ENCODE peak calls at places on chromosomes 5 and 9, in seven cellular contexts. One of them, this sample, is unnamed.

GRCh38 chr5:124252094-124252750 is 494.2 kb downstream of the ZNF608 start:
- DNase-seq in C1 segment of cervical spinal cord: no peak
- DNase-seq in epithelial cell of esophagus: no peak
- DNase-seq in HuH-7: no peak
- DNase-seq in NCI-H748 treated with DMSO at 0.1 percent for 48 hours: peak
- DNase-seq in WERI-Rb-1: no peak
- DNase-seq in central memory CD4-positive, alpha-beta T cell: no peak
- DNase-seq in this sample: no peak

GRCh38 chr5:141172381-141173204 is at the start of gene PCDHB7:
- DNase-seq in NCI-H748 treated with DMSO at 0.1 percent for 48 hours: peak
- DNase-seq in central memory CD4-positive, alpha-beta T cell: no peak
- DNase-seq in WERI-Rb-1: peak
- DNase-seq in epithelial cell of esophagus: peak
- DNase-seq in C1 segment of cervical spinal cord: no peak
- DNase-seq in HuH-7: peak
- DNase-seq in this sample: no peak

GRCh38 chr9:91035825-91036208 is 234.2 kb downstream of the SYK start:
- DNase-seq in epithelial cell of esophagus: peak
- DNase-seq in WERI-Rb-1: no peak
- DNase-seq in central memory CD4-positive, alpha-beta T cell: no peak
- DNase-seq in HuH-7: no peak
- DNase-seq in NCI-H748 treated with DMSO at 0.1 percent for 48 hours: no peak
- DNase-seq in C1 segment of cervical spinal cord: no peak
- DNase-seq in this sample: peak

GRCh38 chr9:83422512-83422911 is 115.7 kb downstream of the FRMD3 start:
- DNase-seq in HuH-7: no peak
- DNase-seq in NCI-H748 treated with DMSO at 0.1 percent for 48 hours: no peak
- DNase-seq in epithelial cell of esophagus: no peak
- DNase-seq in C1 segment of cervical spinal cord: no peak
- DNase-seq in central memory CD4-positive, alpha-beta T cell: no peak
- DNase-seq in WERI-Rb-1: no peak
- DNase-seq in this sample: no peak

GRCh38 chr5:160315968-160316367 is 3.6 kb upstream of the CCNJL start:
- DNase-seq in HuH-7: peak
- DNase-seq in central memory CD4-positive, alpha-beta T cell: no peak
- DNase-seq in NCI-H748 treated with DMSO at 0.1 percent for 48 hours: peak
- DNase-seq in WERI-Rb-1: no peak
- DNase-seq in C1 segment of cervical spinal cord: no peak
- DNase-seq in epithelial cell of esophagus: peak
- DNase-seq in this sample: no peak

GRCh38 chr5:57650360-57651069 is 167.9 kb upstream of the ACTBL2 start:
- DNase-seq in central memory CD4-positive, alpha-beta T cell: no peak
- DNase-seq in WERI-Rb-1: peak
- DNase-seq in C1 segment of cervical spinal cord: no peak
- DNase-seq in HuH-7: peak
- DNase-seq in epithelial cell of esophagus: peak
- DNase-seq in NCI-H748 treated with DMSO at 0.1 percent for 48 hours: peak
- DNase-seq in this sample: no peak

GRCh38 chr9:14616188-14616982 is 76.8 kb downstream of the ZDHHC21 start:
- DNase-seq in central memory CD4-positive, alpha-beta T cell: peak
- DNase-seq in epithelial cell of esophagus: peak
- DNase-seq in NCI-H748 treated with DMSO at 0.1 percent for 48 hours: peak
- DNase-seq in C1 segment of cervical spinal cord: no peak
- DNase-seq in WERI-Rb-1: no peak
- DNase-seq in HuH-7: peak
- DNase-seq in this sample: no peak

GRCh38 chr9:20770947-20771346 is 86.9 kb downstream of the FOCAD start:
- DNase-seq in HuH-7: no peak
- DNase-seq in NCI-H748 treated with DMSO at 0.1 percent for 48 hours: no peak
- DNase-seq in epithelial cell of esophagus: no peak
- DNase-seq in WERI-Rb-1: no peak
- DNase-seq in central memory CD4-positive, alpha-beta T cell: no peak
- DNase-seq in C1 segment of cervical spinal cord: no peak
- DNase-seq in this sample: no peak

GRCh38 chr5:134545070-134545868 is 19.8 kb downstream of the JADE2 start:
- DNase-seq in epithelial cell of esophagus: no peak
- DNase-seq in WERI-Rb-1: no peak
- DNase-seq in C1 segment of cervical spinal cord: no peak
- DNase-seq in HuH-7: no peak
- DNase-seq in central memory CD4-positive, alpha-beta T cell: peak
- DNase-seq in NCI-H748 treated with DMSO at 0.1 percent for 48 hours: no peak
- DNase-seq in this sample: peak

GRCh38 chr5:95861858-95862561 is 39.5 kb upstream of the GLRX start:
- DNase-seq in NCI-H748 treated with DMSO at 0.1 percent for 48 hours: no peak
- DNase-seq in WERI-Rb-1: no peak
- DNase-seq in C1 segment of cervical spinal cord: no peak
- DNase-seq in epithelial cell of esophagus: peak
- DNase-seq in HuH-7: no peak
- DNase-seq in central memory CD4-positive, alpha-beta T cell: peak
- DNase-seq in this sample: no peak

GRCh38 chr5:57499262-57500050 is 16.8 kb upstream of the ACTBL2 start:
- DNase-seq in C1 segment of cervical spinal cord: no peak
- DNase-seq in NCI-H748 treated with DMSO at 0.1 percent for 48 hours: peak
- DNase-seq in WERI-Rb-1: no peak
- DNase-seq in HuH-7: peak
- DNase-seq in epithelial cell of esophagus: peak
- DNase-seq in central memory CD4-positive, alpha-beta T cell: no peak
- DNase-seq in this sample: no peak

GRCh38 chr5:14577964-14578363 is 3.6 kb upstream of the OTULINL start:
- DNase-seq in central memory CD4-positive, alpha-beta T cell: no peak
- DNase-seq in NCI-H748 treated with DMSO at 0.1 percent for 48 hours: no peak
- DNase-seq in WERI-Rb-1: no peak
- DNase-seq in C1 segment of cervical spinal cord: no peak
- DNase-seq in HuH-7: no peak
- DNase-seq in epithelial cell of esophagus: no peak
- DNase-seq in this sample: no peak

GRCh38 chr9:89935115-89935514 is 330.3 kb downstream of the GADD45G start:
- DNase-seq in HuH-7: no peak
- DNase-seq in epithelial cell of esophagus: no peak
- DNase-seq in WERI-Rb-1: no peak
- DNase-seq in central memory CD4-positive, alpha-beta T cell: no peak
- DNase-seq in NCI-H748 treated with DMSO at 0.1 percent for 48 hours: no peak
- DNase-seq in C1 segment of cervical spinal cord: no peak
- DNase-seq in this sample: peak

GRCh38 chr9:26947736-26948135 is 694 bp upstream of the PLAA start:
- DNase-seq in HuH-7: no peak
- DNase-seq in central memory CD4-positive, alpha-beta T cell: no peak
- DNase-seq in epithelial cell of esophagus: no peak
- DNase-seq in C1 segment of cervical spinal cord: no peak
- DNase-seq in WERI-Rb-1: no peak
- DNase-seq in NCI-H748 treated with DMSO at 0.1 percent for 48 hours: no peak
- DNase-seq in this sample: peak

GRCh38 chr5:37638897-37639296 is 200.9 kb downstream of the GDNF start:
- DNase-seq in central memory CD4-positive, alpha-beta T cell: no peak
- DNase-seq in HuH-7: no peak
- DNase-seq in epithelial cell of esophagus: no peak
- DNase-seq in C1 segment of cervical spinal cord: no peak
- DNase-seq in NCI-H748 treated with DMSO at 0.1 percent for 48 hours: no peak
- DNase-seq in WERI-Rb-1: no peak
- DNase-seq in this sample: no peak

GRCh38 chr9:127954831-127955293 is 17.2 kb upstream of the DPM2 start:
- DNase-seq in WERI-Rb-1: no peak
- DNase-seq in HuH-7: no peak
- DNase-seq in central memory CD4-positive, alpha-beta T cell: no peak
- DNase-seq in C1 segment of cervical spinal cord: no peak
- DNase-seq in NCI-H748 treated with DMSO at 0.1 percent for 48 hours: no peak
- DNase-seq in epithelial cell of esophagus: no peak
- DNase-seq in this sample: no peak

GRCh38 chr5:171420429-171421231 is 1.2 kb downstream of the FGF18 start:
- DNase-seq in HuH-7: no peak
- DNase-seq in NCI-H748 treated with DMSO at 0.1 percent for 48 hours: no peak
- DNase-seq in C1 segment of cervical spinal cord: no peak
- DNase-seq in WERI-Rb-1: no peak
- DNase-seq in epithelial cell of esophagus: peak
- DNase-seq in central memory CD4-positive, alpha-beta T cell: no peak
- DNase-seq in this sample: peak

GRCh38 chr9:129002989-129003388 is 25.1 kb downstream of the SH3GLB2 start:
- DNase-seq in epithelial cell of esophagus: no peak
- DNase-seq in HuH-7: no peak
- DNase-seq in NCI-H748 treated with DMSO at 0.1 percent for 48 hours: no peak
- DNase-seq in central memory CD4-positive, alpha-beta T cell: no peak
- DNase-seq in C1 segment of cervical spinal cord: no peak
- DNase-seq in WERI-Rb-1: peak
- DNase-seq in this sample: no peak

GRCh38 chr5:141373673-141374317 is at the start of gene PCDHGA6:
- DNase-seq in C1 segment of cervical spinal cord: no peak
- DNase-seq in HuH-7: no peak
- DNase-seq in NCI-H748 treated with DMSO at 0.1 percent for 48 hours: no peak
- DNase-seq in epithelial cell of esophagus: peak
- DNase-seq in WERI-Rb-1: no peak
- DNase-seq in central memory CD4-positive, alpha-beta T cell: no peak
- DNase-seq in this sample: peak

GRCh38 chr9:21831841-21832509 is 29.5 kb downstream of the MTAP start:
- DNase-seq in central memory CD4-positive, alpha-beta T cell: no peak
- DNase-seq in epithelial cell of esophagus: peak
- DNase-seq in WERI-Rb-1: no peak
- DNase-seq in HuH-7: peak
- DNase-seq in C1 segment of cervical spinal cord: no peak
- DNase-seq in NCI-H748 treated with DMSO at 0.1 percent for 48 hours: no peak
- DNase-seq in this sample: no peak

GRCh38 chr9:108035485-108035884 is 545.9 kb upstream of the KLF4 start:
- DNase-seq in epithelial cell of esophagus: no peak
- DNase-seq in NCI-H748 treated with DMSO at 0.1 percent for 48 hours: no peak
- DNase-seq in central memory CD4-positive, alpha-beta T cell: no peak
- DNase-seq in WERI-Rb-1: no peak
- DNase-seq in C1 segment of cervical spinal cord: no peak
- DNase-seq in HuH-7: no peak
- DNase-seq in this sample: no peak

GRCh38 chr5:113394658-113395057 is 40.1 kb downstream of the TSSK1B start:
- DNase-seq in HuH-7: no peak
- DNase-seq in WERI-Rb-1: no peak
- DNase-seq in NCI-H748 treated with DMSO at 0.1 percent for 48 hours: no peak
- DNase-seq in central memory CD4-positive, alpha-beta T cell: no peak
- DNase-seq in epithelial cell of esophagus: no peak
- DNase-seq in C1 segment of cervical spinal cord: no peak
- DNase-seq in this sample: no peak